ENCODE peak calls at places on chromosomes 13 and 19, in ten cellular contexts. S is AG10803; W is activated CD4-positive, alpha-beta T cell treated with anti-CD3 and anti-CD28 coated beads for 48 hours; I is NCI-H460; A is stomach; E is AG08395; U is WTC11; V is kidney glomerular epithelial cell; Z is dorsolateral prefrontal cortex; Q is myocyte. K is an unnamed sample.

GRCh38 chr19:50542825-50543428 is 25.3 kb downstream of the LRRC4B start:
- DNase-seq in S (no peak), W (no peak), I (no peak), A (no peak), E (no peak), U (no peak), V (no peak), Z (no peak), Q (no peak), K (no peak)

GRCh38 chr19:33156354-33156753 is 24.4 kb downstream of the WDR88 start:
- DNase-seq in S (peak), W (no peak), I (no peak), A (no peak), E (peak), U (no peak), V (no peak), Z (no peak), Q (peak), K (no peak)

GRCh38 chr19:53102701-53103140 is 501 bp downstream of the ZNF160 start:
- DNase-seq in S (peak), W (peak), I (no peak), A (peak), E (peak), U (peak), V (peak), Z (no peak), Q (peak), K (peak)

GRCh38 chr19:8641908-8642547 is 11.6 kb downstream of the NFILZ start:
- DNase-seq in S (peak), W (no peak), I (peak), A (no peak), E (peak), U (no peak), V (peak), Z (no peak), Q (peak), K (no peak)

GRCh38 chr13:74290324-74290773 is 156.1 kb upstream of the KLF12 start:
- DNase-seq in S (peak), W (peak), I (no peak), A (no peak), E (peak), U (peak), V (peak), Z (no peak), Q (peak), K (no peak)

GRCh38 chr19:45881082-45881908 is 4.6 kb downstream of the IRF2BP1 start:
- DNase-seq in S (no peak), W (no peak), I (no peak), A (no peak), E (no peak), U (no peak), V (no peak), Z (no peak), Q (no peak), K (no peak)

GRCh38 chr19:55258828-55259539 is at the start of gene PPP6R1:
- DNase-seq in S (peak), W (peak), I (peak), A (peak), E (peak), U (peak), V (peak), Z (peak), Q (peak), K (peak)

GRCh38 chr19:940591-941291 is 14.9 kb downstream of the ARID3A start:
- DNase-seq in S (no peak), W (peak), I (peak), A (peak), E (peak), U (no peak), V (no peak), Z (peak), Q (peak), K (peak)

GRCh38 chr19:19937403-19937802 is 36.7 kb downstream of the ZNF93 start:
- DNase-seq in S (no peak), W (no peak), I (no peak), A (no peak), E (no peak), U (no peak), V (no peak), Z (no peak), Q (no peak), K (no peak)

GRCh38 chr19:21610787-21611186 is 105.4 kb downstream of the ZNF429 start:
- DNase-seq in S (no peak), W (no peak), I (no peak), A (no peak), E (no peak), U (no peak), V (no peak), Z (no peak), Q (no peak), K (no peak)

GRCh38 chr19:35262101-35262761 is 6.5 kb upstream of the USF2 start:
- DNase-seq in S (no peak), W (no peak), I (no peak), A (peak), E (no peak), U (peak), V (no peak), Z (peak), Q (peak), K (no peak)

GRCh38 chr13:81927347-81927746 is 1586.4 kb upstream of the SPRY2 start:
- DNase-seq in S (no peak), W (no peak), I (peak), A (no peak), E (no peak), U (no peak), V (no peak), Z (no peak), Q (no peak), K (no peak)

GRCh38 chr13:50677687-50678463 is 165.6 kb downstream of the DLEU7 start:
- DNase-seq in S (peak), W (no peak), I (no peak), A (no peak), E (no peak), U (no peak), V (no peak), Z (peak), Q (peak), K (no peak)